ENCODE peak calls at places on chromosome 7, in nine cellular contexts. H is NCI-H1694 treated with DMSO at 0.1 percent for 48 hours; Z is A172; N is GM10248; O is GM12892; W is activated naive CD4-positive, alpha-beta T cell; L is RWPE1; S is NCI-H510A treated with DMSO at 0.1 percent for 48 hours; U is NCI-H1092. E is an unnamed sample.

GRCh38 chr7:53315986-53316385 is 280.6 kb downstream of the POM121L12 start:
- DNase-seq in H (no peak), Z (peak; percentile 5), N (no peak), O (no peak), W (no peak), L (no peak), S (no peak), U (no peak), E (no peak)

GRCh38 chr7:130853503-130854279 is 119.7 kb upstream of the KLF14 start:
- DNase-seq in H (no peak), Z (peak; percentile 89), N (no peak), O (no peak), W (no peak), L (peak; percentile 74), S (no peak), U (no peak), E (no peak)

GRCh38 chr7:13532028-13532753 is 457.3 kb downstream of the ETV1 start:
- DNase-seq in H (no peak), Z (no peak), N (no peak), O (no peak), W (no peak), L (no peak), S (no peak), U (no peak), E (no peak)

GRCh38 chr7:50431316-50431715 is 18.8 kb downstream of the FIGNL1 start:
- DNase-seq in H (no peak), Z (no peak), N (no peak), O (no peak), W (no peak), L (no peak), S (no peak), U (no peak), E (no peak)

GRCh38 chr7:124781907-124782306 is 16.3 kb upstream of the GPR37 start:
- DNase-seq in H (no peak), Z (no peak), N (no peak), O (no peak), W (no peak), L (no peak), S (no peak), U (no peak), E (no peak)

GRCh38 chr7:1968397-1969111 is 264.2 kb downstream of the MAD1L1 start:
- DNase-seq in H (no peak), Z (no peak), N (no peak), O (no peak), W (no peak), L (no peak), S (no peak), U (no peak), E (no peak)

GRCh38 chr7:152989889-152990380 is 230.4 kb downstream of the ACTR3B start:
- DNase-seq in H (no peak), Z (no peak), N (no peak), O (no peak), W (no peak), L (no peak), S (no peak), U (no peak), E (no peak)

GRCh38 chr7:125814030-125814535 is 884.5 kb upstream of the POT1 start:
- DNase-seq in H (peak; percentile 88), Z (no peak), N (no peak), O (no peak), W (no peak), L (no peak), S (no peak), U (no peak), E (no peak)

GRCh38 chr7:27611043-27611442 is 51.6 kb downstream of the HIBADH start:
- DNase-seq in H (no peak), Z (no peak), N (no peak), O (no peak), W (no peak), L (peak; percentile 48), S (peak; percentile 72), U (peak; percentile 34), E (no peak)

GRCh38 chr7:142334236-142334635 is 76.4 kb upstream of the PRSS58 start:
- DNase-seq in H (no peak), Z (no peak), N (no peak), O (no peak), W (no peak), L (no peak), S (no peak), U (no peak), E (no peak)

GRCh38 chr7:80312139-80312661 is 177.6 kb downstream of the GNAI1 start:
- DNase-seq in H (no peak), Z (peak; percentile 78), N (no peak), O (no peak), W (no peak), L (peak; percentile 62), S (peak; percentile 8), U (peak; percentile 56), E (no peak)

GRCh38 chr7:151663382-151664100 is 143.8 kb upstream of the RHEB start:
- DNase-seq in H (no peak), Z (no peak), N (no peak), O (no peak), W (no peak), L (no peak), S (no peak), U (no peak), E (no peak)

GRCh38 chr7:137852108-137852507 is 5.3 kb upstream of the DGKI start:
- DNase-seq in H (no peak), Z (no peak), N (no peak), O (no peak), W (no peak), L (no peak), S (no peak), U (no peak), E (no peak)

GRCh38 chr7:120733143-120733542 is 124.8 kb downstream of the TSPAN12 start:
- DNase-seq in H (no peak), Z (peak; percentile 84), N (no peak), O (no peak), W (no peak), L (no peak), S (no peak), U (no peak), E (no peak)

GRCh38 chr7:108094375-108094774 is 35.8 kb downstream of the LAMB4 start:
- DNase-seq in H (no peak), Z (no peak), N (no peak), O (no peak), W (no peak), L (no peak), S (no peak), U (no peak), E (no peak)

GRCh38 chr7:3056713-3057388 is 13.2 kb upstream of the CARD11 start:
- DNase-seq in H (no peak), Z (no peak), N (no peak), O (no peak), W (no peak), L (no peak), S (peak; percentile 69), U (peak; percentile 46), E (no peak)

GRCh38 chr7:123432601-123433000 is 101.8 kb downstream of the IQUB start:
- DNase-seq in H (no peak), Z (no peak), N (no peak), O (no peak), W (no peak), L (no peak), S (no peak), U (no peak), E (no peak)

GRCh38 chr7:39086638-39087360 is 109.1 kb downstream of the POU6F2 start:
- DNase-seq in H (no peak), Z (no peak), N (no peak), O (no peak), W (no peak), L (no peak), S (no peak), U (no peak), E (no peak)

GRCh38 chr7:21580073-21580521 is 37.3 kb downstream of the DNAH11 start:
- DNase-seq in H (no peak), Z (peak; percentile 90), N (no peak), O (no peak), W (no peak), L (peak; percentile 75), S (peak; percentile 91), U (no peak), E (no peak)

GRCh38 chr7:69395072-69395714 is 203.1 kb upstream of the AUTS2 start:
- DNase-seq in H (no peak), Z (peak; percentile 99), N (no peak), O (no peak), W (no peak), L (no peak), S (no peak), U (no peak), E (no peak)

GRCh38 chr7:25968205-25968993 is 183.6 kb upstream of the NFE2L3 start:
- DNase-seq in H (no peak), Z (no peak), N (peak; percentile 64), O (no peak), W (no peak), L (no peak), S (no peak), U (no peak), E (no peak)

GRCh38 chr7:101517304-101517703 is 111.8 kb downstream of the MYL10 start:
- DNase-seq in H (no peak), Z (no peak), N (no peak), O (no peak), W (no peak), L (no peak), S (no peak), U (no peak), E (no peak)

GRCh38 chr7:43481905-43482678 is 100.8 kb upstream of the STK17A start:
- DNase-seq in H (no peak), Z (no peak), N (no peak), O (no peak), W (no peak), L (no peak), S (no peak), U (no peak), E (no peak)

GRCh38 chr7:106737202-106737562 is 76.2 kb upstream of the CCDC71L start:
- DNase-seq in H (peak; percentile 9), Z (peak; percentile 33), N (no peak), O (no peak), W (no peak), L (peak; percentile 12), S (no peak), U (no peak), E (no peak)

GRCh38 chr7:27442446-27442845 is 199.8 kb downstream of the EVX1 start:
- DNase-seq in H (no peak), Z (peak; percentile 66), N (no peak), O (no peak), W (no peak), L (peak; percentile 86), S (no peak), U (no peak), E (no peak)

GRCh38 chr7:46682841-46683624 is 762.0 kb upstream of the IGFBP3 start:
- DNase-seq in H (no peak), Z (peak; percentile 73), N (no peak), O (no peak), W (no peak), L (no peak), S (no peak), U (no peak), E (no peak)

GRCh38 chr7:100588438-100588837 is 2.3 kb downstream of the FBXO24 start:
- DNase-seq in H (no peak), Z (no peak), N (no peak), O (no peak), W (no peak), L (no peak), S (no peak), U (no peak), E (peak; percentile 29)

GRCh38 chr7:5237286-5237685 is 45.5 kb upstream of the SLC29A4 start:
- DNase-seq in H (no peak), Z (no peak), N (no peak), O (no peak), W (no peak), L (no peak), S (no peak), U (no peak), E (peak; percentile 19)

GRCh38 chr7:16916111-16916639 is 34.4 kb upstream of the AGR3 start:
- DNase-seq in H (no peak), Z (peak; percentile 80), N (no peak), O (no peak), W (no peak), L (peak; percentile 79), S (no peak), U (no peak), E (no peak)

GRCh38 chr7:123057926-123058325 is 62.4 kb upstream of the TAS2R16 start:
- DNase-seq in H (no peak), Z (no peak), N (no peak), O (no peak), W (no peak), L (no peak), S (no peak), U (no peak), E (no peak)

GRCh38 chr7:43834463-43835251 is 34.7 kb downstream of the MRPS24 start:
- DNase-seq in H (no peak), Z (peak; percentile 84), N (no peak), O (no peak), W (no peak), L (no peak), S (no peak), U (no peak), E (no peak)